ENCODE peak calls at places on chromosomes 11 and 22, in five cellular contexts. K, N, T, U and F are unnamed samples.

GRCh38 chr22:38153821-38154562 is 27.6 kb downstream of the PLA2G6 start:
- DNase-seq in U (peak; percentile 77), N (no peak), K (peak; percentile 40), T (no peak), F (no peak)

GRCh38 chr22:19942886-19943664 is 1.5 kb upstream of the TXNRD2 start:
- DNase-seq in K (peak; percentile 81), T (peak; percentile 72), U (no peak), N (no peak), F (no peak)

GRCh38 chr22:30396871-30397655 is at the start of gene SEC14L2:
- DNase-seq in N (peak; percentile 37), T (no peak), U (peak; percentile 86), K (peak; percentile 88), F (peak; percentile 75)

GRCh38 chr11:121099885-121100284 is 1.2 kb upstream of the TECTA start:
- DNase-seq in N (no peak), U (no peak), T (no peak), K (no peak), F (no peak)

GRCh38 chr11:113274708-113275582 is 39.4 kb upstream of the TTC12 start:
- DNase-seq in N (no peak), U (peak; percentile 85), T (no peak), K (no peak), F (peak; percentile 37)

GRCh38 chr22:20439928-20440575 is 2.4 kb upstream of the SCARF2 start:
- DNase-seq in N (no peak), K (peak; percentile 54), U (peak; percentile 33), T (no peak), F (no peak)

GRCh38 chr11:13268791-13269190 is 8.8 kb upstream of the BMAL1 start:
- DNase-seq in K (no peak), N (no peak), T (no peak), U (no peak), F (no peak)

GRCh38 chr11:125960771-125961170 is 14.9 kb downstream of the VSIG10L2 start:
- DNase-seq in U (peak; percentile 67), K (no peak), T (no peak), N (no peak), F (no peak)

GRCh38 chr11:112087212-112087611 is 539 bp downstream of the SDHD start:
- DNase-seq in N (no peak), T (no peak), U (no peak), K (no peak), F (no peak)

GRCh38 chr22:36771376-36772063 is 4.4 kb downstream of the IFT27 start:
- DNase-seq in U (peak; percentile 24), T (no peak), N (no peak), K (peak; percentile 43), F (no peak)

GRCh38 chr11:130872961-130873360 is 43.3 kb downstream of the SNX19 start:
- DNase-seq in U (no peak), N (no peak), K (no peak), T (no peak), F (no peak)

GRCh38 chr11:134342572-134343340 is 11.0 kb downstream of the GLB1L2 start:
- DNase-seq in T (no peak), N (no peak), U (no peak), K (peak; percentile 49), F (no peak)

GRCh38 chr22:35777335-35777975 is 59.8 kb downstream of the APOL5 start:
- DNase-seq in N (no peak), U (no peak), T (no peak), K (no peak), F (no peak)

GRCh38 chr11:73394416-73395296 is 18.5 kb downstream of the RELT start:
- DNase-seq in K (peak; percentile 55), U (peak; percentile 39), T (no peak), N (no peak), F (no peak)

GRCh38 chr22:46801331-46801811 is 38.9 kb downstream of the TBC1D22A start:
- DNase-seq in U (peak; percentile 31), N (no peak), K (peak; percentile 37), T (no peak), F (no peak)

GRCh38 chr22:36795633-36796032 is 19.7 kb upstream of the IFT27 start:
- DNase-seq in U (no peak), T (no peak), K (no peak), N (no peak), F (no peak)

GRCh38 chr11:78698612-78699011 is 123.9 kb upstream of the NARS2 start:
- DNase-seq in N (no peak), U (no peak), T (no peak), K (no peak), F (no peak)

GRCh38 chr11:108125126-108125525 is 3.8 kb downstream of the ACAT1 start:
- DNase-seq in U (no peak), K (no peak), T (no peak), N (no peak), F (no peak)

GRCh38 chr11:126115820-126116319 is 53.2 kb upstream of the CDON start:
- DNase-seq in K (peak; percentile 92), N (no peak), U (peak; percentile 68), T (no peak), F (no peak)

GRCh38 chr22:35220221-35220620 is 37.1 kb upstream of the HMGXB4 start:
- DNase-seq in N (no peak), U (peak; percentile 3), K (no peak), T (no peak), F (no peak)

GRCh38 chr11:111428113-111428876 is 49.2 kb upstream of the POU2AF1 start:
- DNase-seq in K (no peak), N (no peak), U (no peak), T (no peak), F (no peak)

GRCh38 chr11:126341760-126342161 is 13.7 kb upstream of the ST3GAL4 start:
- DNase-seq in T (no peak), U (no peak), N (no peak), K (no peak), F (no peak)

GRCh38 chr11:75339685-75340409 is 11.6 kb downstream of the ARRB1 start:
- DNase-seq in N (no peak), K (no peak), T (peak; percentile 89), U (peak; percentile 67), F (no peak)

GRCh38 chr11:3627291-3627690 is 14.5 kb downstream of the ART5 start:
- DNase-seq in K (no peak), U (no peak), T (no peak), N (no peak), F (no peak)

GRCh38 chr22:40400173-40400572 is 29.8 kb downstream of the SGSM3 start:
- DNase-seq in K (no peak), U (no peak), N (peak; percentile 31), T (peak; percentile 92), F (no peak)

GRCh38 chr11:728901-729491 is 18.3 kb upstream of the TALDO1 start:
- DNase-seq in K (no peak), U (no peak), T (no peak), N (no peak), F (no peak)
- H3K27ac ChIP-seq in K (peak overlapping the region; percentile 43), U (no peak overlapping the region), T (peak overlapping the region; percentile 83), N (no peak overlapping the region), F (peak overlapping the region; percentile 97)

DNA sequence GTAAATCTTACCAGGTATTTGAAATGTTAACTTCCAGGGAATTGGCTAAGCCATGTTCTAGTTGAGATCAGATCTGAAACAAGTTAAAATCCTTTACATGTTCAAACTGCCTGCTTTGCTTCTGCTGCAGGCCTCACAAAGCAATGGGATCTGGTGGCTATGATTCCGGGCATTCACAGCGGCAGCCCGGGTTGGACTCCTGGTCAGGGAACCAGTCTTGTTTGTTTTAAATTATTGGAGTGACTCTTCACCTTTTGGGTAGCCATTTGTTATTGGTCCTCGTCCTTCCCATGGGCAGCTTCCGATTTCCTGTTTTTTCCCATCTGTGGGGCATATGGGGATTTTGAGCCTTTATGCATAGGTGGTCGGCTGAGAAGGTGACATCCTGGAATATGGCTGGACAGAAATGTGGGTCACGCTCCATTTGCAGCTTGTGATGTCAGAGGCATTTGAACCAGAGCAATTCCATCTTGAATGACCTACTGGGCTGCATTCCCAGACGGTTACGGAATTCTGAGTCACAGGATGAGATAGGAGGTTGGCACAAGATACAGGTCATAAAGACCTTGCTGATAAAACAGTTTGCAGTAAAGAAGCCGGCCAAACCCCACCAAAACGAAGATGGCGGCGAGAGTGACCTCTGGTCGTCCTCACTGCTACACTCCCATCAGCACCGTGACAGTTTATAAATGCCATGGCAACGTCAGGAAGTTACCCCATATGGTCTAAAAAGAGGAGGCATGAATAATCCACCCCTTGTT is 20.1 kb upstream of the GSTP1 start:
- DNase-seq in U (no peak), K (peak; percentile 83), T (no peak), N (no peak), F (no peak)
- H3K27ac ChIP-seq in U (peak overlapping the region; percentile 69), K (peak overlapping the region; percentile 12), T (no peak overlapping the region), N (no peak overlapping the region), F (no peak overlapping the region)

GRCh38 chr11:46367244-46367915 is 14.1 kb upstream of the MDK start:
- DNase-seq in N (peak; percentile 61), K (peak; percentile 86), T (peak; percentile 67), U (peak; percentile 93), F (peak; percentile 63)
- H3K27ac ChIP-seq in N (no peak overlapping the region), K (no peak overlapping the region), T (peak overlapping the region; percentile 26), U (no peak overlapping the region), F (peak overlapping the region; percentile 2)

GRCh38 chr11:77449784-77450183 is 24.1 kb downstream of the PAK1 start:
- DNase-seq in U (no peak), N (no peak), T (no peak), K (no peak), F (no peak)

GRCh38 chr11:77448269-77448668 is 25.6 kb downstream of the PAK1 start:
- DNase-seq in N (no peak), K (no peak), T (no peak), U (no peak), F (no peak)

GRCh38 chr11:77449060-77449521 is 24.8 kb downstream of the PAK1 start:
- DNase-seq in U (no peak), N (no peak), T (peak; percentile 92), K (no peak), F (no peak)

GRCh38 chr11:77446911-77447629 is 26.8 kb downstream of the PAK1 start:
- DNase-seq in U (no peak), T (no peak), K (no peak), N (no peak), F (no peak)

DNA sequence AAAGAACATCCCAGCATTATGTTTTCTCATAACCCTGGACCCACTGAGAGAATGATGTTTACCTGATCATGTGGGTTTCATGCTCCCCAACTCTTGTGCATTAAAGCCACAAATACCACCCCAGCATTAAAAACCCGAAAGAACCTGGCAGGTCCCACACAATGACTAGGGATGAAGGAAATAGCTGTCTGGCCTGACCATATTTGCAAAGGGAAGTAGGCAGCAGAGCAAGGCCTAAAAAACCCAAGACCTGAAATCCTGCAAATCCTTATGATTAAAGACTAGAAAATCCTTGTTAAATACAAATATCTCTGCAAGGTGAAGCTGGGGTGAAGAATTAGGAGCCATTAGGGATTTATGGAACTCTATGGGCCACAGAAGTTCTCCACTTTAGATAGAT is 23.7 kb downstream of the PAK1 start:
- DNase-seq in K (no peak), T (peak; percentile 36), U (no peak), N (no peak), F (no peak)
- H3K27ac ChIP-seq in K (no peak overlapping the region), T (peak overlapping the region; percentile 73), U (no peak overlapping the region), N (no peak overlapping the region), F (no peak overlapping the region)